ENCODE peak calls at places on chromosomes 1 and 21, in nine cellular contexts. C is PC-3; O is lower lobe of right lung; Y is ovary; F is CD4-positive, alpha-beta memory T cell; B is OCI-LY7; E is heart right ventricle; S is suprapubic skin; R is CD8-positive, alpha-beta memory T cell. J is an unnamed sample.
A peak's percentile ranks its signal among the peaks of the same experiment; 100 is the strongest.

GRCh38 chr1:15727424-15727823 is 8.6 kb upstream of the SLC25A34 start:
- DNase-seq in O (no peak), E (no peak), Y (no peak), C (no peak), S (no peak), R (no peak), F (no peak), B (no peak), J (no peak)

GRCh38 chr1:154325583-154326545 is 539 bp downstream of the ATP8B2 start:
- DNase-seq in S (peak; percentile 81), E (peak; percentile 57), B (peak; percentile 33), Y (peak; percentile 72), O (peak; percentile 54), R (peak; percentile 62), F (no peak), C (peak; percentile 83), J (peak; percentile 92)

GRCh38 chr1:87219626-87220025 is 109.1 kb upstream of the LMO4 start:
- DNase-seq in B (no peak), O (no peak), F (no peak), Y (no peak), S (no peak), R (no peak), C (no peak), E (no peak), J (no peak)

GRCh38 chr1:246787781-246788513 is 63.7 kb downstream of the SCCPDH start:
- DNase-seq in E (no peak), R (no peak), O (no peak), C (no peak), Y (no peak), S (peak; percentile 21), F (no peak), B (no peak), J (no peak)

GRCh38 chr1:228546541-228547463 is 59.6 kb downstream of the RNF187 start:
- DNase-seq in B (no peak), F (no peak), S (peak; percentile 24), E (no peak), O (no peak), C (no peak), Y (no peak), R (no peak), J (no peak)

GRCh38 chr1:53500184-53501064 is 41.2 kb downstream of the DMRTB1 start:
- DNase-seq in E (no peak), Y (no peak), R (no peak), C (no peak), S (no peak), O (no peak), B (no peak), F (no peak), J (no peak)

GRCh38 chr21:32457360-32457840 is 44.9 kb downstream of the EVA1C start:
- DNase-seq in C (peak; percentile 67), F (no peak), B (no peak), E (peak; percentile 36), Y (peak; percentile 48), R (no peak), S (no peak), O (peak; percentile 63), J (peak; percentile 61)

GRCh38 chr1:35629051-35629450 is 12.3 kb downstream of the PSMB2 start:
- DNase-seq in Y (no peak), E (no peak), F (no peak), C (no peak), B (no peak), R (no peak), O (no peak), S (no peak), J (no peak)

GRCh38 chr1:53835491-53835890 is 2.6 kb downstream of the NDC1 start:
- DNase-seq in C (peak; percentile 75), E (no peak), R (no peak), B (peak; percentile 14), O (no peak), F (no peak), Y (no peak), S (no peak), J (peak; percentile 29)

GRCh38 chr21:31720330-31720729 is 11.6 kb downstream of the SCAF4 start:
- DNase-seq in C (no peak), B (no peak), E (no peak), F (no peak), Y (no peak), R (no peak), S (no peak), O (no peak), J (no peak)

GRCh38 chr1:206535853-206536188 is 28.5 kb downstream of the RASSF5 start:
- DNase-seq in B (no peak), C (no peak), Y (no peak), S (peak; percentile 51), E (no peak), O (no peak), F (no peak), R (no peak), J (no peak)

GRCh38 chr1:39238476-39238875 is 34.0 kb downstream of the MACF1 start:
- DNase-seq in B (no peak), R (no peak), O (no peak), C (peak; percentile 30), E (no peak), F (no peak), Y (no peak), S (no peak), J (peak; percentile 49)

GRCh38 chr1:219676012-219676770 is 63.3 kb upstream of the ZC3H11B start:
- DNase-seq in R (no peak), E (no peak), C (no peak), O (no peak), B (no peak), S (no peak), Y (no peak), F (no peak), J (no peak)

GRCh38 chr1:216054593-216054992 is 368.7 kb downstream of the USH2A start:
- DNase-seq in O (no peak), F (no peak), S (no peak), C (no peak), B (no peak), R (no peak), Y (no peak), E (no peak), J (no peak)

GRCh38 chr1:42682739-42683529 is 716 bp downstream of the YBX1 start:
- DNase-seq in C (peak; percentile 57), R (peak; percentile 82), F (peak; percentile 74), B (peak; percentile 77), Y (peak; percentile 70), O (peak; percentile 91), E (peak; percentile 75), S (peak; percentile 77), J (peak; percentile 48)

GRCh38 chr1:42681771-42682483 is at the start of gene YBX1:
- DNase-seq in S (peak; percentile 97), R (peak; percentile 97), Y (peak; percentile 96), E (peak; percentile 95), F (peak; percentile 98), O (peak; percentile 95), C (peak; percentile 98), B (peak; percentile 99), J (peak; percentile 95)

GRCh38 chr1:42680921-42681683 is 1.1 kb upstream of the YBX1 start:
- DNase-seq in R (no peak), E (no peak), O (no peak), C (peak; percentile 29), S (no peak), B (peak; percentile 59), F (peak; percentile 46), Y (no peak), J (no peak)

GRCh38 chr1:42686418-42686817 is 4.2 kb downstream of the YBX1 start:
- DNase-seq in O (no peak), Y (no peak), C (no peak), F (no peak), R (no peak), B (no peak), S (no peak), E (no peak), J (no peak)

GRCh38 chr1:42684139-42684538 is 1.9 kb downstream of the YBX1 start:
- DNase-seq in E (no peak), S (no peak), R (no peak), O (no peak), F (no peak), B (peak; percentile 31), C (peak; percentile 38), Y (no peak), J (no peak)
- H3K4me1 ChIP-seq in E (peaks cover 78% of the 10 kb centered on the region), S (peaks cover 64% of the 10 kb centered on the region), R (peaks cover 69% of the 10 kb centered on the region), O (peaks cover 72% of the 10 kb centered on the region), F (peaks cover 71% of the 10 kb centered on the region), B (peaks cover 70% of the 10 kb centered on the region), C (peaks cover 51% of the 10 kb centered on the region), Y (peaks cover 17% of the 10 kb centered on the region), J (peaks cover 24% of the 10 kb centered on the region)

GRCh38 chr1:25544819-25545218 is 1.4 kb downstream of the LDLRAP1 start:
- DNase-seq in C (peak; percentile 66), R (no peak), O (peak; percentile 22), B (no peak), E (no peak), S (no peak), F (no peak), Y (no peak), J (no peak)

GRCh38 chr1:25548601-25549000 is 5.2 kb downstream of the LDLRAP1 start:
- DNase-seq in O (peak; percentile 10), F (no peak), R (no peak), S (no peak), E (no peak), B (peak; percentile 17), C (no peak), Y (no peak), J (no peak)

GRCh38 chr1:25545767-25546166 is 2.4 kb downstream of the LDLRAP1 start:
- DNase-seq in Y (no peak), E (no peak), R (no peak), O (no peak), B (peak; percentile 16), C (no peak), F (no peak), S (no peak), J (no peak)

GRCh38 chr1:25544243-25544764 is 898 bp downstream of the LDLRAP1 start:
- DNase-seq in C (peak; percentile 18), R (no peak), F (no peak), Y (no peak), E (no peak), O (no peak), S (no peak), B (peak; percentile 19), J (no peak)

GRCh38 chr1:25546193-25546592 is 2.8 kb downstream of the LDLRAP1 start:
- DNase-seq in R (no peak), S (no peak), E (no peak), F (no peak), O (no peak), C (no peak), B (no peak), Y (no peak), J (no peak)
- H3K4me1 ChIP-seq in R (peaks cover 64% of the 10 kb centered on the region), S (peaks cover 42% of the 10 kb centered on the region), E (peaks cover 69% of the 10 kb centered on the region), F (peaks cover 66% of the 10 kb centered on the region), O (peaks cover 64% of the 10 kb centered on the region), C (peaks cover 22% of the 10 kb centered on the region), B (peaks cover 62% of the 10 kb centered on the region), Y (peaks cover 28% of the 10 kb centered on the region), J (peaks cover 24% of the 10 kb centered on the region)

DNA sequence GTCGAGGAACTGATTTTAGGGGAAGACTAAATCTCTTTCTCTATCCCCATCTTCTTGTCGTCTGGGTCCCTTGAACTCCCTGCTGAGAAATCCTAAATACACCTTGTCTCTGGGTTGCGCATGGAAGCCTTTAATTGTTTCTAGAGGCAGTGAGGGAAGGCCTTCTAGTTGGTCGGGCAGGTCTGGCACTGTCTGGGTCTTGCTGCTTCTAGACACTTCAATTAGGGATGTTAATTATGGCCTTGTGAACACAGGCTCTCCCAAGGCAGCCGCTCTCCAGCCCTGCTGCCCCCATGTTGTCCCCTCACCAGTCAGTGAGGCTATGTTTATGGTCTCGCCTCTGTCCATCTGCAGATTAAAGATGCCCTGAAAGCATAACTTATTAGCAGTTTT is 22.3 kb downstream of the SOX13 start:
- DNase-seq in O (no peak), Y (no peak), C (no peak), F (no peak), R (no peak), S (no peak), E (no peak), B (no peak), J (no peak)
- H3K4me1 ChIP-seq in O (peaks cover 69% of the 10 kb centered on the region), Y (no peaks in the 10 kb centered on the region), C (peaks cover 29% of the 10 kb centered on the region), F (no peaks in the 10 kb centered on the region), R (no peaks in the 10 kb centered on the region), S (peaks cover 25% of the 10 kb centered on the region), E (peaks cover 28% of the 10 kb centered on the region), B (no peaks in the 10 kb centered on the region), J (peaks cover 21% of the 10 kb centered on the region)

GRCh38 chr1:225469051-225469450 is 41.2 kb upstream of the LBR start:
- DNase-seq in B (no peak), F (no peak), Y (peak; percentile 3), O (no peak), S (peak; percentile 21), E (no peak), R (no peak), C (no peak), J (no peak)
- H3K4me1 ChIP-seq in B (peaks cover 48% of the 10 kb centered on the region), F (peaks cover 37% of the 10 kb centered on the region), Y (no peaks in the 10 kb centered on the region), O (peaks cover 19% of the 10 kb centered on the region), S (peaks cover 16% of the 10 kb centered on the region), E (peaks cover 34% of the 10 kb centered on the region), R (peaks cover 30% of the 10 kb centered on the region), C (peaks cover 20% of the 10 kb centered on the region), J (peaks cover 10% of the 10 kb centered on the region)